ENCODE peak calls at places on chromosomes 12 and 14, in eight cellular contexts. One of them, this sample, is unnamed.
A peak's percentile ranks its signal among the peaks of the same experiment; 100 is the strongest.

GRCh38 chr14:61860294-61860918 is 98.2 kb downstream of the SNAPC1 start:
- DNase-seq in GM04503: no peak
- DNase-seq in stomach: peak; percentile 47
- DNase-seq in activated T-cell treated with anti-CD3 and anti-CD28 coated beads for 1 hour: peak; percentile 47
- DNase-seq in HL-60: no peak
- DNase-seq in lower lobe of right lung: no peak
- DNase-seq in fibroblast of mammary gland: peak; percentile 50
- DNase-seq in heart left ventricle: no peak
- DNase-seq in this sample: peak; percentile 48

GRCh38 chr12:6424848-6425247 is 19.9 kb upstream of the CD27 start:
- DNase-seq in GM04503: no peak
- DNase-seq in HL-60: no peak
- DNase-seq in activated T-cell treated with anti-CD3 and anti-CD28 coated beads for 1 hour: no peak
- DNase-seq in heart left ventricle: no peak
- DNase-seq in fibroblast of mammary gland: no peak
- DNase-seq in stomach: peak; percentile 17
- DNase-seq in lower lobe of right lung: no peak
- DNase-seq in this sample: no peak

GRCh38 chr12:94725375-94726168 is 75.2 kb upstream of the TMCC3 start:
- DNase-seq in heart left ventricle: no peak
- DNase-seq in stomach: peak; percentile 51
- DNase-seq in fibroblast of mammary gland: peak; percentile 63
- DNase-seq in GM04503: no peak
- DNase-seq in activated T-cell treated with anti-CD3 and anti-CD28 coated beads for 1 hour: no peak
- DNase-seq in HL-60: peak; percentile 29
- DNase-seq in lower lobe of right lung: no peak
- DNase-seq in this sample: no peak

GRCh38 chr12:118402251-118402650 is 25.9 kb downstream of the SUDS3 start:
- DNase-seq in fibroblast of mammary gland: peak; percentile 90
- DNase-seq in activated T-cell treated with anti-CD3 and anti-CD28 coated beads for 1 hour: no peak
- DNase-seq in heart left ventricle: no peak
- DNase-seq in lower lobe of right lung: no peak
- DNase-seq in HL-60: no peak
- DNase-seq in stomach: no peak
- DNase-seq in GM04503: peak; percentile 85
- DNase-seq in this sample: no peak

GRCh38 chr14:61153436-61153835 is 127.7 kb downstream of the TMEM30B start:
- DNase-seq in activated T-cell treated with anti-CD3 and anti-CD28 coated beads for 1 hour: no peak
- DNase-seq in GM04503: no peak
- DNase-seq in heart left ventricle: no peak
- DNase-seq in fibroblast of mammary gland: no peak
- DNase-seq in HL-60: no peak
- DNase-seq in lower lobe of right lung: no peak
- DNase-seq in stomach: no peak
- DNase-seq in this sample: no peak

GRCh38 chr14:76644875-76645518 is 116.3 kb upstream of the VASH1 start:
- DNase-seq in lower lobe of right lung: no peak
- DNase-seq in stomach: no peak
- DNase-seq in activated T-cell treated with anti-CD3 and anti-CD28 coated beads for 1 hour: no peak
- DNase-seq in HL-60: peak; percentile 0
- DNase-seq in fibroblast of mammary gland: peak; percentile 14
- DNase-seq in GM04503: no peak
- DNase-seq in heart left ventricle: peak; percentile 45
- DNase-seq in this sample: no peak

GRCh38 chr12:38664661-38665269 is 240.6 kb downstream of the CPNE8 start:
- DNase-seq in GM04503: no peak
- DNase-seq in fibroblast of mammary gland: peak; percentile 37
- DNase-seq in HL-60: no peak
- DNase-seq in lower lobe of right lung: no peak
- DNase-seq in heart left ventricle: no peak
- DNase-seq in activated T-cell treated with anti-CD3 and anti-CD28 coated beads for 1 hour: no peak
- DNase-seq in stomach: no peak
- DNase-seq in this sample: no peak

GRCh38 chr12:110247340-110248095 is 33.5 kb upstream of the ATP2A2 start:
- DNase-seq in HL-60: no peak
- DNase-seq in activated T-cell treated with anti-CD3 and anti-CD28 coated beads for 1 hour: no peak
- DNase-seq in stomach: peak; percentile 73
- DNase-seq in GM04503: no peak
- DNase-seq in fibroblast of mammary gland: no peak
- DNase-seq in heart left ventricle: peak; percentile 79
- DNase-seq in lower lobe of right lung: no peak
- DNase-seq in this sample: peak; percentile 68

GRCh38 chr12:123115409-123116111 is 35.3 kb downstream of the PITPNM2 start:
- DNase-seq in fibroblast of mammary gland: peak; percentile 90
- DNase-seq in lower lobe of right lung: no peak
- DNase-seq in HL-60: no peak
- DNase-seq in stomach: no peak
- DNase-seq in activated T-cell treated with anti-CD3 and anti-CD28 coated beads for 1 hour: no peak
- DNase-seq in GM04503: peak; percentile 93
- DNase-seq in heart left ventricle: peak; percentile 69
- DNase-seq in this sample: peak; percentile 74

GRCh38 chr14:69997849-69998248 is 118.6 kb downstream of the SMOC1 start:
- DNase-seq in activated T-cell treated with anti-CD3 and anti-CD28 coated beads for 1 hour: no peak
- DNase-seq in lower lobe of right lung: no peak
- DNase-seq in GM04503: no peak
- DNase-seq in stomach: peak; percentile 65
- DNase-seq in HL-60: no peak
- DNase-seq in fibroblast of mammary gland: peak; percentile 92
- DNase-seq in heart left ventricle: no peak
- DNase-seq in this sample: no peak

GRCh38 chr14:50943261-50943942 is 881 bp downstream of the PYGL start:
- DNase-seq in HL-60: no peak
- DNase-seq in fibroblast of mammary gland: peak; percentile 69
- DNase-seq in GM04503: no peak
- DNase-seq in stomach: peak; percentile 32
- DNase-seq in heart left ventricle: peak; percentile 65
- DNase-seq in activated T-cell treated with anti-CD3 and anti-CD28 coated beads for 1 hour: no peak
- DNase-seq in lower lobe of right lung: peak; percentile 70
- DNase-seq in this sample: peak; percentile 79